ENCODE peak calls at places on chromosomes 13 and 19, in four cellular contexts. U, Q, P and S are unnamed samples.

GRCh38 chr13:47832458-47832972 is 168.6 kb downstream of the SUCLA2 start:
- DNase-seq in U (no peak), Q (no peak), P (no peak), S (no peak)

GRCh38 chr13:50907781-50908180 is 1.8 kb upstream of the RNASEH2B start:
- DNase-seq in U (no peak), Q (no peak), P (no peak), S (no peak)

GRCh38 chr19:33778089-33778791 is 18.4 kb upstream of the KCTD15 start:
- DNase-seq in U (peak), Q (no peak), P (no peak), S (peak)

GRCh38 chr19:2113436-2114211 is 16.9 kb downstream of the IZUMO4 start:
- DNase-seq in U (no peak), Q (no peak), P (no peak), S (no peak)

GRCh38 chr19:51094696-51095279 is 12.1 kb upstream of the KLK14 start:
- DNase-seq in U (no peak), Q (no peak), P (no peak), S (peak)

GRCh38 chr13:20867408-20867807 is 35.1 kb downstream of the XPO4 start:
- DNase-seq in U (no peak), Q (no peak), P (no peak), S (no peak)

GRCh38 chr13:46640843-46641242 is 87.9 kb downstream of the LRCH1 start:
- DNase-seq in U (no peak), Q (no peak), P (no peak), S (no peak)

GRCh38 chr19:11067356-11068113 is 21.7 kb upstream of the LDLR start:
- DNase-seq in U (no peak), Q (no peak), P (no peak), S (no peak)

GRCh38 chr19:8473652-8474476 is 28.6 kb downstream of the PRAM1 start:
- DNase-seq in U (peak), Q (no peak), P (no peak), S (no peak)

GRCh38 chr19:19224852-19225494 is 13.2 kb downstream of the NCAN start:
- DNase-seq in U (no peak), Q (peak), P (peak), S (peak)

GRCh38 chr13:21039097-21039800 is 22.1 kb downstream of the LATS2 start:
- DNase-seq in U (no peak), Q (no peak), P (no peak), S (no peak)

GRCh38 chr19:50290775-50291174 is 38.4 kb downstream of the KCNC3 start:
- DNase-seq in U (no peak), Q (no peak), P (no peak), S (no peak)

GRCh38 chr19:19485998-19486290 is 29.4 kb downstream of the TSSK6 start:
- DNase-seq in U (no peak), Q (no peak), P (no peak), S (no peak)

GRCh38 chr13:44972956-44973581 is 16.2 kb downstream of the NUFIP1 start:
- DNase-seq in U (no peak), Q (peak), P (no peak), S (no peak)

GRCh38 chr13:42215578-42216421 is 56.2 kb upstream of the AKAP11 start:
- DNase-seq in U (peak), Q (peak), P (no peak), S (peak)

DNA sequence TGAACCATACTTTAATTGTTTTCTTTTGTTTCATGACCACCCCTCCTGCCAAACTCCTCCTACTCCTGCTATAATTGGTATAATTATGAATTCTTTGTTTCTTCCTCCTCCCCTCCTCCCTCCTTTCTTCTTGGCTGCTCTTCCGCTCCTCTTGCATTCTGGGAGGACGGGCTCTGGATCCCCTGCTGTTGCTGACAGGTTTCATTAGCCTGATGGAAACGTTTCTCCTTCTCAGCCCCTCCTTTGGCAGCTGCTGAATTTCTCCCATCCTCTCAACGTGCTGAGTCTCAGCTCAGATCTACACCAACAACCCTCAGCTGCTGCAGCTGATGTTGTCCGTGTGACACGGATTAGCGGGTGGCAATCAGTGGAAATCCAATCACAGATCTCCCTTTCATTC is 97.1 kb upstream of the UBAC2 start:
- DNase-seq in U (no peak), Q (no peak), P (no peak), S (no peak)
- TF ChIP-seq EGR1 in U (no peak), Q (no peak), P (no peak), S (no peak)

GRCh38 chr19:30557927-30558557 is 185.9 kb downstream of the ZNF536 start:
- DNase-seq in U (no peak), Q (no peak), P (no peak), S (no peak)

GRCh38 chr19:30556230-30556711 is 184.1 kb downstream of the ZNF536 start:
- DNase-seq in U (no peak), Q (no peak), P (no peak), S (no peak)

GRCh38 chr19:30555788-30556110 is 183.6 kb downstream of the ZNF536 start:
- DNase-seq in U (no peak), Q (no peak), P (no peak), S (no peak)

GRCh38 chr19:30558793-30559192 is 186.6 kb downstream of the ZNF536 start:
- DNase-seq in U (no peak), Q (no peak), P (no peak), S (no peak)

DNA sequence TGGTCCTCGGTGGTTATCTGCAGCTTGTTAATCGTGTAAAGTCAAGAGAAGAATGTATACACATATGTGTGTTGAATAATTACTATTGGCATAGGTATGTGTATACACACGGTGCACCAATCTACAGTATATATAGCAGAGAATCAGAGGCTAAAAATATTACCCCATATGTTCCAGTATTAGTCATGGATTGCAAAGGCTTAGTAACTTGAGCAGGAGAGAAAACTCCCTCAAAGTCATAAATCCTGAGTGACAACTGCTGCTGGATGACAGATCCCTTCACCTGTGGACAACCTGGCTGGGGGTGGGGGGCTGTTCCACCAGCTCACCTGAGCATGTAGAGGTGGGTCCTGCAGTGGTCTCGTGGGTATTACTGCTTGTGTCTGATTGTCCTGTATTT is 185.0 kb downstream of the ZNF536 start:
- DNase-seq in U (no peak), Q (no peak), P (no peak), S (no peak)
- TF ChIP-seq EGR1 in U (no peak), Q (no peak), P (no peak), S (no peak)

GRCh38 chr19:4556574-4557185 is 2.8 kb downstream of the SEMA6B start:
- DNase-seq in U (no peak), Q (peak), P (no peak), S (peak)
- TF ChIP-seq EGR1 in U (no peak), Q (no peak), P (no peak), S (no peak)

GRCh38 chr13:112145221-112146072 is 78.5 kb downstream of the SOX1 start:
- DNase-seq in U (no peak), Q (no peak), P (no peak), S (no peak)
- TF ChIP-seq EGR1 in U (no peak), Q (no peak), P (no peak), S (no peak)